ENCODE peak calls at places on chromosome 6, in nine cellular contexts. D, A, K, S, R, T, N, C and O are unnamed samples.

GRCh38 chr6:139370047-139370706 is 4.3 kb downstream of the CITED2 start:
- DNase-seq in D (no peak), A (no peak), K (no peak), S (no peak), R (no peak), T (no peak), N (peak), C (no peak), O (no peak)

GRCh38 chr6:159973951-159974350 is 5.1 kb downstream of the IGF2R start:
- DNase-seq in D (no peak), A (no peak), K (peak), S (no peak), R (peak), T (no peak), N (peak), C (no peak), O (no peak)

GRCh38 chr6:33241968-33242367 is 29.7 kb downstream of the VPS52 start:
- DNase-seq in D (no peak), A (no peak), K (no peak), S (no peak), R (no peak), T (no peak), N (no peak), C (no peak), O (no peak)

GRCh38 chr6:166017032-166017635 is 150.5 kb downstream of the TBXT start:
- DNase-seq in D (no peak), A (no peak), K (no peak), S (no peak), R (no peak), T (no peak), N (no peak), C (no peak), O (no peak)

GRCh38 chr6:139970591-139970991 is 596.1 kb upstream of the CITED2 start:
- DNase-seq in D (no peak), A (no peak), K (no peak), S (no peak), R (no peak), T (no peak), N (no peak), C (no peak), O (no peak)

GRCh38 chr6:167742719-167743303 is 83.9 kb upstream of the AFDN start:
- DNase-seq in D (no peak), A (no peak), K (peak), S (no peak), R (no peak), T (no peak), N (no peak), C (no peak), O (no peak)

GRCh38 chr6:24052632-24053031 is 73.4 kb upstream of the NRSN1 start:
- DNase-seq in D (no peak), A (no peak), K (no peak), S (no peak), R (no peak), T (no peak), N (no peak), C (no peak), O (no peak)

GRCh38 chr6:81226957-81227356 is 525.5 kb downstream of the TENT5A start:
- DNase-seq in D (no peak), A (no peak), K (no peak), S (no peak), R (no peak), T (no peak), N (no peak), C (no peak), O (no peak)

GRCh38 chr6:140346461-140346860 is 972.0 kb upstream of the CITED2 start:
- DNase-seq in D (no peak), A (no peak), K (no peak), S (no peak), R (no peak), T (no peak), N (no peak), C (no peak), O (no peak)